ENCODE peak calls at places on chromosomes 4 and X, in four cellular contexts. J is cardiac fibroblast, C is fibroblast of lung, M is BJ. E is an unnamed sample.
A peak's percentile ranks its signal among the peaks of the same experiment; 100 is the strongest.

GRCh38 chr4:42616576-42616975 is 40.3 kb downstream of the ATP8A1 start:
- DNase-seq in C (no peak), M (no peak), J (no peak), E (no peak)

GRCh38 chrX:129769467-129770154 is 10.1 kb upstream of the SASH3 start:
- DNase-seq in M (no peak), C (peak; percentile 6), J (no peak), E (no peak)

GRCh38 chrX:132631579-132632232 is 142.9 kb upstream of the MBNL3 start:
- DNase-seq in M (no peak), C (peak; percentile 17), J (peak; percentile 51), E (no peak)

GRCh38 chrX:103399744-103400143 is 23.4 kb downstream of the BEX3 start:
- DNase-seq in M (no peak), J (no peak), C (no peak), E (no peak)

GRCh38 chrX:55312655-55313054 is 47.9 kb upstream of the PAGE3 start:
- DNase-seq in C (no peak), J (no peak), M (no peak), E (no peak)

GRCh38 chrX:104668550-104668949 is 102.6 kb downstream of the IL1RAPL2 start:
- DNase-seq in C (peak; percentile 39), J (peak; percentile 20), M (no peak), E (no peak)

GRCh38 chr4:86921608-86922252 is 13.1 kb upstream of the AFF1 start:
- DNase-seq in C (no peak), M (no peak), J (peak; percentile 70), E (no peak)

GRCh38 chr4:94131212-94131611 is 76.5 kb upstream of the SMARCAD1 start:
- DNase-seq in C (no peak), J (no peak), M (no peak), E (no peak)

GRCh38 chr4:183349673-183350072 is 27.4 kb upstream of the CLDN24 start:
- DNase-seq in M (peak; percentile 88), J (no peak), C (peak; percentile 78), E (no peak)

GRCh38 chr4:25011135-25011866 is 19.4 kb downstream of the LGI2 start:
- DNase-seq in M (no peak), C (no peak), J (no peak), E (no peak)

GRCh38 chr4:83054928-83055327 is 19.9 kb downstream of the COPS4 start:
- DNase-seq in J (peak; percentile 51), M (no peak), C (peak; percentile 13), E (no peak)

GRCh38 chrX:38260231-38260630 is 39.6 kb upstream of the SRPX start:
- DNase-seq in J (no peak), C (no peak), M (no peak), E (no peak)

GRCh38 chr4:110211007-110211769 is 12.8 kb upstream of the ELOVL6 start:
- DNase-seq in M (no peak), C (peak; percentile 51), J (peak; percentile 70), E (no peak)

GRCh38 chr4:3107271-3108185 is 33.0 kb downstream of the HTT start:
- DNase-seq in C (no peak), M (no peak), J (no peak), E (no peak)

GRCh38 chr4:154366956-154367355 is 124.6 kb downstream of the DCHS2 start:
- DNase-seq in M (no peak), C (no peak), J (no peak), E (no peak)

GRCh38 chr4:170030121-170030520 is 3.9 kb upstream of the MFAP3L start:
- DNase-seq in M (no peak), J (no peak), C (peak; percentile 22), E (no peak)

GRCh38 chr4:78569291-78569821 is 17.8 kb downstream of the ANXA3 start:
- DNase-seq in J (peak; percentile 86), M (peak; percentile 79), C (peak; percentile 95), E (no peak)

GRCh38 chr4:78566834-78567501 is 15.4 kb downstream of the ANXA3 start:
- DNase-seq in J (no peak), M (no peak), C (peak; percentile 64), E (no peak)

GRCh38 chr4:78567502-78568075 is 16.0 kb downstream of the ANXA3 start:
- DNase-seq in C (peak; percentile 33), J (no peak), M (no peak), E (no peak)

GRCh38 chr4:78565971-78566372 is 14.4 kb downstream of the ANXA3 start:
- DNase-seq in J (peak; percentile 75), C (peak; percentile 88), M (peak; percentile 64), E (no peak)

DNA sequence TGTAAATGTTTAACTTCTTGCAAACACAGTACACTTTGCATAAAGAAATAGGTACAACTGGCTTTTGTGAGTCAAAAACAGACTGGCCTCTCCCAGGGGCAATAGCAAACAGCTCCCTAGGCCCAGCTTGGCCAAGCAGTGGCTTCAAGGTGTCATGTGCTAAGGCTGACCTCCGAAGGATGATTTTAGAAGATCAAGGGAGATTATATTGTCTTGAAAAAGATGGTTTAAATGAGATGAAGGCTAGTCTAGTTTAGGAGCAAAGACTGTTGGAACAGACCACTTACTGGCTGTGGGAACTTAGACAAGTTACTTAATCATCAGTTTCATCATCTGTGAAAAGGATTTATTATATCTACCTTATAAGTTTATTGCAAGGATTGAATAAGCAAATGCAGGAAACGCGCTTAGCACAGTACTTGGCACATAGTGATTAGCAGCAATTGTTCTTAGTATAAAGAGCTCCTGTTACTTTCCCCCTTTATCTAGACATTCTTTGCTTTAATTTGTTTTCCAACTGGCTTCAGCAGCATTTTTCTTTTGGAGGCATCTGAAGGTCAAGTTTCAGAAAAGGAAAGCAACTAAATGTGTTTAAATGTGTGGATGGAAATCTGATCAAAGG is 17.2 kb downstream of the ANXA3 start:
- DNase-seq in M (no peak), J (peak; percentile 61), C (no peak), E (no peak)
- TF ChIP-seq CTCF in M (no peak), J (no peak), C (no peak), E (no peak)

GRCh38 chrX:47518105-47518504 is 35.1 kb upstream of the ZNF41 start:
- DNase-seq in J (no peak), C (peak; percentile 43), M (no peak), E (no peak)

GRCh38 chrX:47523297-47523696 is 37.7 kb upstream of the ARAF start:
- DNase-seq in C (peak; percentile 59), M (no peak), J (peak; percentile 77), E (peak; percentile 77)

GRCh38 chrX:47529548-47529947 is 31.5 kb upstream of the ARAF start:
- DNase-seq in M (no peak), J (no peak), C (no peak), E (no peak)

DNA sequence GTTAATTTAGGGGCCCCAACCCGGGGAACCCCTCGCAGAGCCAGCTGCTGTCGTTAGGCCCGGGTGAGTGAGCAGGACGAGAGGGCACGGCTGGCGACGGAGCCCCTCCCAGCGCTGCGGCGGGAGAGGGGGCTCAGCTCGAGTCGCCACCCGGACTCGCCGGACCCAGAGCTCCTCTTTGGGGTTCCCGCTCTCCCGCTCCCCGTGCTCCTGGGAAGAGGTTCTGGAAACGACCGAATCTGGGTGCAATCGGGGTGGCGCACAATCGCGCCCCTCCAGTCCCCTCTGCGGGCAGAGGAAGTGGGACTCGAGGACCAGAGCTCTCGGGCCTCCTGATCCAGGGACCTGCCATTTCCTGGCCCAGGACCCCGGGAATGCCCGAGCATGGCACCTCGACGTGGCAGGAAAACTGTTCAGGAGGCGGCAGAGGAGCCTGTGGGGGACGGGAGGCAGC is 37.3 kb upstream of the ARAF start:
- DNase-seq in J (no peak), M (no peak), C (no peak), E (no peak)
- TF ChIP-seq CTCF in J (no peak), M (no peak), C (no peak), E (peak; percentile 23)

DNA sequence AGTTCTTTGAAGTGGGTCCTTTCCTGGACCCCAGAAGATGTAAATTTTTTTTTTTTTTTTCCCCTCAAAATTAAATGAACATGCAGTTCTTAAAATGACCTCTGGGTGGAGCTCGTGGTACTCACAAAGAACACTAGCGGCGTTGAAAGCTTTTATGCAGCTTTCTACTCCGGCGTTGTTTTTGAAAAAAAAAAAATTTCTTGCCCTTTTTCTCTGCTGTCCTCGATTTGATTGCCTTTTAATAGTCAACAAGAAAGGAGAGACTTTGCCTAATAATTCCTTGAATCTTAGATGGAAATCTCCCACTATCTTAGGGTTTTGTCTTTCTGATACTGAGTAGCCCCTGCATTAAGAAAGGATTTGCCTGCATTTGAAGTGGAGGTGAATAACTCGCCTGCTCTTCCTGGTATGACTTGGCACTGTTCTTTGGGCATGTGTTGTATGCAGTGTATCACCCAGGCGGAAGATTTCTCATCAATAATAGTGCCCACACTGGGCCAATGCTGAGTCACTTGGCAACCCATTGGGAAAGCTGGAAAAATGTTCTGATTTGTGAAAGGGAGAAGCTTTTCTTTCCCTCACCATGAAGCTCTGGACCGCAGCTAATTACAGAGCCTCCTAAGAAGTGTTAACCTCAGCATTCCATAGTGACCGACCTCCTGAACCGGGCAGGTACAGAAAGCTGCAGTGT is 104.0 kb downstream of the PHEX start:
- DNase-seq in J (peak; percentile 68), C (peak; percentile 76), M (no peak), E (no peak)
- TF ChIP-seq CTCF in J (peak; percentile 35), C (peak; percentile 49), M (peak; percentile 47), E (peak; percentile 66)

DNA sequence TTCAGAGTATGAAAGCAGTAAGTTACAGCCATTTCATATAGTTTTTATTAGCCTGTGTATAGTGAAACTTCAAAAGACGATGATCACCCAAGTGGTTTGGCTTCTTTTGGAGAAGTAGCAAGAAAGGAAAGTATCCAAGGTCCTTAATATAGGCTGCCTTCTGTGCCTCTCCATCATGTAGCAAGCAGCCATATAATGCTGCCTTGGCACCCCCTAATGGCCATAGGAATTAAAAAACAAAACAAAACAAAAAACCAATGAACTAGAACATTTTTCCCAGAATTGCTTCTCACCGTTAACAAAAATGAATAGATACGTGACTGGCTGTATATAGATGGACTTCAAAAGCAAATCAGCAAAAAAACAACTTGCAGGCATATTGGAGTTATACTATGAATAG is 18.9 kb downstream of the LAMP2 start:
- DNase-seq in J (peak; percentile 16), C (no peak), M (no peak), E (no peak)
- TF ChIP-seq CTCF in J (no peak), C (peak; percentile 26), M (peak; percentile 15), E (peak; percentile 18)

GRCh38 chr4:171891038-171891437 is 77.8 kb downstream of the GALNTL6 start:
- DNase-seq in C (no peak), J (no peak), M (no peak), E (no peak)
- TF ChIP-seq CTCF in C (no peak), J (no peak), M (no peak), E (no peak)

E was measured in CD14-positive monocyte.